ENCODE peak calls at places on chromosome 19, in four cellular contexts. X is NCI-H748 treated with DMSO at 0.1 percent for 48 hours, C is heart right ventricle, V is retina. G is an unnamed sample.

GRCh38 chr19:19067276-19068072 is 3.7 kb downstream of the SLC25A42 start:
- DNase-seq in X (no peak), V (no peak), C (no peak), G (no peak)

GRCh38 chr19:11064831-11065303 is 24.4 kb upstream of the LDLR start:
- DNase-seq in C (no peak), V (peak), X (no peak), G (no peak)

GRCh38 chr19:10474962-10475451 is 28.1 kb downstream of the KEAP1 start:
- DNase-seq in V (no peak), X (no peak), C (no peak), G (no peak)

GRCh38 chr19:50663280-50663790 is 14.1 kb downstream of the C19orf81 start:
- DNase-seq in V (no peak), X (peak), C (no peak), G (no peak)

GRCh38 chr19:12956446-12957388 is at the start of gene GADD45GIP1:
- DNase-seq in X (peak), V (peak), C (peak), G (no peak)

GRCh38 chr19:3109491-3109890 is 15.3 kb downstream of the GNA11 start:
- DNase-seq in X (no peak), C (no peak), V (no peak), G (no peak)

GRCh38 chr19:49338691-49339363 is 3.6 kb downstream of the CD37 start:
- DNase-seq in X (peak), C (peak), V (peak), G (peak)

GRCh38 chr19:30253581-30253996 is 118.6 kb upstream of the ZNF536 start:
- DNase-seq in X (no peak), V (no peak), C (no peak), G (no peak)

GRCh38 chr19:2181618-2181997 is 17.9 kb downstream of the DOT1L start:
- DNase-seq in V (no peak), C (no peak), X (no peak), G (no peak)

GRCh38 chr19:43755256-43755801 is 567 bp upstream of the SMG9 start:
- DNase-seq in V (no peak), C (peak), X (peak), G (peak)

GRCh38 chr19:40811478-40812341 is 12.7 kb downstream of the EGLN2 start:
- DNase-seq in V (peak), X (no peak), C (no peak), G (no peak)

GRCh38 chr19:43872547-43873336 is 45.6 kb downstream of the ZNF283 start:
- DNase-seq in C (no peak), X (no peak), V (no peak), G (no peak)

GRCh38 chr19:15300533-15301194 is 31.7 kb downstream of the BRD4 start:
- DNase-seq in X (no peak), C (no peak), V (no peak), G (peak)

GRCh38 chr19:16508546-16508945 is 12.4 kb downstream of the C19orf44 start:
- DNase-seq in X (no peak), V (no peak), C (no peak), G (no peak)

GRCh38 chr19:2514981-2515518 is 39.1 kb downstream of the GADD45B start:
- DNase-seq in C (no peak), X (no peak), V (no peak), G (no peak)

GRCh38 chr19:48999481-49000325 is 6.0 kb downstream of the RUVBL2 start:
- DNase-seq in V (peak), X (no peak), C (peak), G (no peak)

GRCh38 chr19:6828698-6829633 is 56.5 kb downstream of the VAV1 start:
- DNase-seq in X (no peak), C (no peak), V (peak), G (peak)

GRCh38 chr19:9474975-9475374 is 23.4 kb downstream of the ZNF560 start:
- DNase-seq in X (no peak), V (no peak), C (no peak), G (no peak)

GRCh38 chr19:45645068-45645630 is 6.0 kb upstream of the EML2 start:
- DNase-seq in X (no peak), V (no peak), C (no peak), G (no peak)

GRCh38 chr19:23065306-23065705 is 51.5 kb upstream of the ZNF730 start:
- DNase-seq in C (no peak), X (no peak), V (no peak), G (no peak)

GRCh38 chr19:16040642-16041041 is 35.7 kb upstream of the TPM4 start:
- DNase-seq in X (no peak), V (no peak), C (no peak), G (no peak)

GRCh38 chr19:48330012-48330681 is 4.8 kb downstream of the EMP3 start:
- DNase-seq in C (peak), V (peak), X (peak), G (peak)

GRCh38 chr19:41554902-41555301 is 21.1 kb upstream of the CEACAM21 start:
- DNase-seq in C (no peak), V (no peak), X (no peak), G (no peak)

GRCh38 chr19:36006955-36007354 is 1.7 kb downstream of the SYNE4 start:
- DNase-seq in C (no peak), X (no peak), V (no peak), G (no peak)

GRCh38 chr19:3471954-3472655 is 8.2 kb downstream of the SMIM24 start:
- DNase-seq in C (peak), V (peak), X (no peak), G (no peak)

GRCh38 chr19:33390120-33390907 is 16.8 kb downstream of the CEBPG start:
- DNase-seq in C (peak), X (no peak), V (no peak), G (no peak)

GRCh38 chr19:54191671-54192453 is 754 bp downstream of the TSEN34 start:
- DNase-seq in V (no peak), C (no peak), X (no peak), G (peak)

GRCh38 chr19:55149078-55150003 is at the start of gene TNNT1:
- DNase-seq in X (no peak), V (no peak), C (no peak), G (no peak)

GRCh38 chr19:3129112-3129511 is 6.7 kb upstream of the GNA15 start:
- DNase-seq in X (peak), V (no peak), C (no peak), G (peak)

GRCh38 chr19:955803-956746 is 28.1 kb upstream of the WDR18 start:
- DNase-seq in C (no peak), X (no peak), V (peak), G (no peak)

G was measured in foreskin keratinocyte.